ENCODE peak calls at places on chromosomes 1 and 21, in ten cellular contexts. T, L, H, F, A, N, U, K, P and R are unnamed samples.

GRCh38 chr1:44484155-44484688 is 79.2 kb downstream of the RNF220 start:
- DNase-seq in N (peak; percentile 35), U (no peak), F (no peak), L (peak; percentile 75), K (no peak), P (peak; percentile 30), H (peak; percentile 82), A (no peak), T (no peak), R (no peak)

GRCh38 chr1:74822851-74823443 is 90.0 kb downstream of the TYW3 start:
- DNase-seq in H (no peak), T (no peak), A (no peak), P (no peak), K (no peak), L (no peak), N (no peak), U (no peak), F (no peak), R (no peak)

GRCh38 chr1:30451532-30452125 is 271.8 kb downstream of the MATN1 start:
- DNase-seq in F (no peak), U (no peak), K (no peak), A (no peak), P (no peak), T (no peak), H (no peak), L (no peak), N (no peak), R (no peak)

GRCh38 chr21:45740088-45740440 is 96.5 kb downstream of the PCBP3 start:
- DNase-seq in F (no peak), K (no peak), N (no peak), H (no peak), T (no peak), A (no peak), P (no peak), U (no peak), L (no peak), R (no peak)

GRCh38 chr1:206956313-206956597 is 10.0 kb upstream of the PIGR start:
- DNase-seq in K (no peak), L (no peak), H (no peak), U (no peak), F (no peak), N (no peak), P (no peak), A (no peak), T (no peak), R (no peak)

GRCh38 chr1:115069626-115070308 is 19.5 kb downstream of the TSPAN2 start:
- DNase-seq in U (no peak), A (no peak), L (no peak), K (no peak), N (no peak), P (no peak), F (no peak), T (no peak), H (no peak), R (no peak)

GRCh38 chr1:61566177-61566576 is 158.8 kb downstream of the TM2D1 start:
- DNase-seq in N (no peak), H (no peak), L (no peak), A (no peak), U (no peak), K (no peak), P (no peak), T (no peak), F (no peak), R (no peak)

GRCh38 chr1:208604295-208604694 is 360.1 kb upstream of the PLXNA2 start:
- DNase-seq in U (no peak), P (no peak), L (peak; percentile 37), F (peak; percentile 61), T (no peak), A (no peak), H (no peak), N (no peak), K (no peak), R (no peak)

GRCh38 chr1:47837866-47838561 is 159.2 kb downstream of the TRABD2B start:
- DNase-seq in F (no peak), A (no peak), K (no peak), L (no peak), T (no peak), U (no peak), P (no peak), H (no peak), N (no peak), R (no peak)

GRCh38 chr1:218665216-218665615 is 320.1 kb downstream of the TGFB2 start:
- DNase-seq in K (no peak), H (no peak), F (peak; percentile 6), A (peak; percentile 62), P (no peak), L (peak; percentile 83), T (no peak), U (no peak), N (peak; percentile 34), R (no peak)

GRCh38 chr1:240575976-240576666 is 35.8 kb downstream of the GREM2 start:
- DNase-seq in U (peak; percentile 83), K (no peak), F (no peak), L (peak; percentile 83), T (peak; percentile 36), A (no peak), H (no peak), P (peak; percentile 24), N (no peak), R (no peak)

GRCh38 chr1:84692391-84692790 is 2.1 kb upstream of the SSX2IP start:
- DNase-seq in T (no peak), H (no peak), L (no peak), N (no peak), P (no peak), A (no peak), K (no peak), F (no peak), U (no peak), R (no peak)

GRCh38 chr1:163395767-163396166 is 74.0 kb downstream of the NUF2 start:
- DNase-seq in N (no peak), A (no peak), T (no peak), L (no peak), U (no peak), K (no peak), H (no peak), F (no peak), P (no peak), R (no peak)

GRCh38 chr1:162171078-162171477 is 101.6 kb downstream of the NOS1AP start:
- DNase-seq in A (no peak), H (no peak), P (peak; percentile 16), N (no peak), F (no peak), T (no peak), U (no peak), K (no peak), L (peak; percentile 57), R (no peak)

GRCh38 chr1:8004803-8005573 is 21.1 kb downstream of the ERRFI1 start:
- DNase-seq in T (no peak), A (no peak), N (peak; percentile 78), P (no peak), H (peak; percentile 91), U (no peak), L (peak; percentile 100), F (peak; percentile 89), K (no peak), R (no peak)

GRCh38 chr21:35578831-35579470 is 481.4 kb downstream of the SETD4 start:
- DNase-seq in N (no peak), F (no peak), L (peak; percentile 83), U (no peak), K (no peak), H (no peak), P (no peak), A (no peak), T (no peak), R (no peak)

GRCh38 chr1:30887485-30888315 is 20.9 kb downstream of the SDC3 start:
- DNase-seq in L (peak; percentile 16), P (no peak), A (no peak), H (peak; percentile 79), N (no peak), F (no peak), K (no peak), T (no peak), U (no peak), R (no peak)

GRCh38 chr1:151175910-151176309 is at the start of gene TMOD4:
- DNase-seq in T (no peak), H (peak; percentile 26), A (no peak), L (peak; percentile 31), N (no peak), K (no peak), P (no peak), F (no peak), U (no peak), R (no peak)

GRCh38 chr1:179129702-179130473 is 48.0 kb downstream of the TOR3A start:
- DNase-seq in A (no peak), U (peak; percentile 72), N (no peak), P (no peak), L (no peak), F (no peak), K (peak; percentile 42), H (no peak), T (peak; percentile 27), R (peak; percentile 15)

GRCh38 chr1:229597877-229598276 is 28.0 kb downstream of the TAF5L start:
- DNase-seq in P (no peak), A (no peak), T (no peak), K (no peak), F (no peak), U (no peak), L (peak; percentile 76), N (no peak), H (no peak), R (no peak)

GRCh38 chr1:62321438-62321837 is 2.2 kb upstream of the KANK4 start:
- DNase-seq in N (no peak), K (no peak), T (no peak), A (no peak), U (no peak), F (peak; percentile 88), L (peak; percentile 87), H (peak; percentile 72), P (peak; percentile 93), R (no peak)

GRCh38 chr1:237154173-237154572 is 112.2 kb downstream of the RYR2 start:
- DNase-seq in K (no peak), A (no peak), T (no peak), L (peak; percentile 5), F (peak; percentile 26), P (peak; percentile 14), U (no peak), N (no peak), H (no peak), R (no peak)

GRCh38 chr1:97640677-97641076 is 280.2 kb downstream of the DPYD start:
- DNase-seq in T (no peak), A (no peak), N (no peak), L (no peak), P (no peak), H (no peak), F (no peak), U (no peak), K (no peak), R (no peak)

GRCh38 chr21:32813265-32813903 is 41.8 kb upstream of the PAXBP1 start:
- DNase-seq in K (no peak), A (no peak), H (peak; percentile 10), T (no peak), U (no peak), L (no peak), N (no peak), P (no peak), F (no peak), R (peak; percentile 54)

GRCh38 chr1:164602142-164602429 is 43.1 kb downstream of the PBX1 start:
- DNase-seq in F (peak; percentile 74), U (no peak), L (no peak), A (no peak), P (no peak), H (peak; percentile 91), T (no peak), K (no peak), N (peak; percentile 71), R (no peak)

GRCh38 chr1:53685272-53686051 is 53.5 kb downstream of the GLIS1 start:
- DNase-seq in U (no peak), P (peak; percentile 81), L (no peak), N (no peak), T (no peak), K (no peak), A (no peak), H (peak; percentile 67), F (no peak), R (no peak)

GRCh38 chr1:23187637-23188036 is 19.0 kb upstream of the LUZP1 start:
- DNase-seq in N (no peak), H (no peak), F (no peak), K (no peak), A (no peak), P (no peak), L (no peak), T (no peak), U (no peak), R (no peak)

GRCh38 chr1:202069670-202070069 is 53.0 kb upstream of the GPR37L1 start:
- DNase-seq in U (no peak), P (no peak), A (no peak), K (no peak), N (no peak), T (no peak), F (no peak), H (no peak), L (no peak), R (no peak)